ENCODE peak calls at places on chromosomes 2 and 18, in four cellular contexts. D is CD8-positive, alpha-beta memory T cell; O is ovary; V is COR-L47. E is an unnamed sample.

GRCh38 chr2:237859533-237860272 is at the start of gene RAMP1:
- DNase-seq in V (no peak), O (peak), D (no peak), E (no peak)

GRCh38 chr2:1739961-1740713 is 4.2 kb downstream of the PXDN start:
- DNase-seq in D (no peak), O (no peak), V (no peak), E (no peak)

GRCh38 chr2:154532763-154533162 is 165.7 kb upstream of the KCNJ3 start:
- DNase-seq in V (no peak), O (no peak), D (no peak), E (no peak)

GRCh38 chr2:11270891-11271290 is 73.5 kb downstream of the ROCK2 start:
- DNase-seq in V (no peak), O (no peak), D (no peak), E (no peak)

GRCh38 chr18:13018379-13018778 is 27.2 kb downstream of the CEP192 start:
- DNase-seq in V (no peak), O (no peak), D (no peak), E (no peak)

GRCh38 chr2:153100139-153100538 is 378.4 kb downstream of the RPRM start:
- DNase-seq in D (no peak), V (no peak), O (no peak), E (peak)

GRCh38 chr2:164981217-164981990 is 26.1 kb upstream of the SLC38A11 start:
- DNase-seq in O (no peak), V (no peak), D (no peak), E (no peak)

GRCh38 chr18:35311506-35311905 is 21.5 kb upstream of the ZSCAN30 start:
- DNase-seq in D (no peak), O (no peak), V (no peak), E (no peak)

GRCh38 chr18:33951031-33951430 is 273.7 kb downstream of the NOL4 start:
- DNase-seq in V (no peak), O (no peak), D (no peak), E (no peak)

GRCh38 chr2:15561574-15562344 is 625 bp upstream of the NBAS start:
- DNase-seq in V (peak), O (peak), D (no peak), E (no peak)